ENCODE peak calls at places on chromosomes 6 and 20, in eight cellular contexts. U is psoas muscle, X is heart right ventricle, E is A549, R is heart left ventricle, L is HFF-Myc, W is lower lobe of right lung, V is HFFc6. A is an unnamed sample.

GRCh38 chr6:127900935-127901334 is at the start of gene THEMIS:
- DNase-seq in X (no peak), W (no peak), R (no peak), U (no peak), E (no peak), V (no peak), L (no peak), A (no peak)

GRCh38 chr20:673606-674005 is 2.0 kb downstream of the SCRT2 start:
- DNase-seq in L (no peak), W (no peak), X (no peak), V (no peak), E (no peak), U (no peak), R (no peak), A (no peak)

GRCh38 chr6:158011478-158011920 is 29.8 kb downstream of the SYNJ2 start:
- DNase-seq in L (no peak), U (no peak), W (no peak), E (no peak), X (no peak), V (no peak), R (no peak), A (no peak)

GRCh38 chr6:73722318-73723060 is 26.5 kb downstream of the CD109 start:
- DNase-seq in L (peak), R (no peak), E (no peak), V (peak), U (no peak), W (no peak), X (no peak), A (peak)

GRCh38 chr6:136031982-136032381 is 180.5 kb downstream of the PDE7B start:
- DNase-seq in R (no peak), U (no peak), W (no peak), E (peak), L (no peak), X (no peak), V (peak), A (peak)

GRCh38 chr20:61120595-61121515 is 131.2 kb upstream of the CDH4 start:
- DNase-seq in E (no peak), U (no peak), V (peak), L (peak), X (no peak), R (no peak), W (no peak), A (peak)

GRCh38 chr6:15623282-15624116 is 39.3 kb downstream of the DTNBP1 start:
- DNase-seq in E (peak), X (no peak), R (no peak), L (no peak), U (no peak), V (peak), W (no peak), A (peak)

GRCh38 chr20:23404196-23404595 is 17.1 kb downstream of the NAPB start:
- DNase-seq in L (no peak), W (no peak), R (no peak), U (no peak), V (no peak), X (no peak), E (no peak), A (peak)

GRCh38 chr6:19697744-19698290 is 139.4 kb upstream of the ID4 start:
- DNase-seq in W (no peak), L (peak), R (no peak), E (no peak), X (no peak), V (peak), U (no peak), A (peak)

GRCh38 chr6:12890171-12890790 is 173.7 kb downstream of the PHACTR1 start:
- DNase-seq in V (no peak), W (no peak), E (no peak), U (no peak), R (no peak), L (no peak), X (no peak), A (peak)

GRCh38 chr20:20211274-20211987 is 156.5 kb upstream of the INSM1 start:
- DNase-seq in U (no peak), L (peak), V (peak), R (no peak), W (no peak), X (no peak), E (no peak), A (peak)

GRCh38 chr6:98924647-98925046 is 23.1 kb downstream of the FBXL4 start:
- DNase-seq in L (no peak), X (peak), R (peak), E (no peak), V (no peak), U (no peak), W (no peak), A (no peak)

GRCh38 chr6:136137008-136137689 is 113.0 kb downstream of the MTFR2 start:
- DNase-seq in U (no peak), R (no peak), X (no peak), L (no peak), W (no peak), E (no peak), V (no peak), A (no peak)

GRCh38 chr20:17822039-17822438 is 122.3 kb downstream of the BANF2 start:
- DNase-seq in R (no peak), X (no peak), L (peak), V (peak), U (no peak), W (no peak), E (no peak), A (peak)

GRCh38 chr20:10453241-10453640 is 18.1 kb downstream of the SLX4IP start:
- DNase-seq in L (no peak), U (no peak), V (no peak), X (no peak), E (no peak), W (no peak), R (no peak), A (no peak)

GRCh38 chr6:7542878-7543394 is 1.5 kb downstream of the DSP start:
- DNase-seq in E (peak), L (no peak), V (peak), X (peak), R (peak), W (peak), U (peak), A (peak)

GRCh38 chr6:109800771-109801170 is 109.7 kb downstream of the FIG4 start:
- DNase-seq in X (no peak), U (no peak), R (no peak), V (no peak), E (no peak), L (no peak), W (no peak), A (no peak)

GRCh38 chr6:32092760-32093497 is 16.2 kb downstream of the TNXB start:
- DNase-seq in L (no peak), R (no peak), E (no peak), U (no peak), V (peak), W (no peak), X (no peak), A (no peak)

GRCh38 chr6:41588083-41588482 is 41.9 kb downstream of the FOXP4 start:
- DNase-seq in X (no peak), E (no peak), R (no peak), V (no peak), W (no peak), U (no peak), L (no peak), A (no peak)

GRCh38 chr6:134077301-134077700 is 24.9 kb upstream of the SLC2A12 start:
- DNase-seq in W (no peak), E (no peak), U (no peak), R (no peak), X (no peak), V (peak), L (no peak), A (no peak)

GRCh38 chr6:119881416-119881815 is 531.9 kb upstream of the MAN1A1 start:
- DNase-seq in X (no peak), E (no peak), W (no peak), V (no peak), R (no peak), U (no peak), L (no peak), A (peak)

GRCh38 chr20:16115891-16116577 is 457.2 kb downstream of the KIF16B start:
- DNase-seq in U (no peak), L (no peak), E (no peak), W (no peak), R (peak), X (peak), V (no peak), A (peak)

GRCh38 chr6:116971959-116972358 is 94.9 kb downstream of the RFX6 start:
- DNase-seq in X (no peak), E (peak), V (peak), W (no peak), U (no peak), R (no peak), L (peak), A (peak)

GRCh38 chr20:6157345-6157744 is 34.5 kb upstream of the FERMT1 start:
- DNase-seq in R (no peak), X (no peak), U (no peak), W (no peak), L (no peak), E (no peak), V (no peak), A (peak)

GRCh38 chr20:31496761-31497295 is 17.4 kb upstream of the HM13 start:
- DNase-seq in L (no peak), E (no peak), W (peak), U (peak), V (no peak), X (peak), R (peak), A (peak)

GRCh38 chr6:144377586-144377985 is 92.5 kb downstream of the UTRN start:
- DNase-seq in V (peak), X (no peak), W (no peak), L (peak), E (no peak), U (no peak), R (no peak), A (peak)

GRCh38 chr6:135235716-135236115 is 54.6 kb downstream of the MYB start:
- DNase-seq in E (no peak), R (no peak), V (no peak), X (no peak), W (no peak), U (no peak), L (no peak), A (no peak)

GRCh38 chr6:38604700-38605099 is 35.0 kb downstream of the BTBD9 start:
- DNase-seq in X (no peak), E (no peak), L (no peak), W (peak), U (no peak), R (no peak), V (no peak), A (peak)

GRCh38 chr6:78505178-78505577 is 362.2 kb upstream of the IRAK1BP1 start:
- DNase-seq in R (no peak), U (no peak), W (no peak), V (no peak), L (no peak), E (no peak), X (no peak), A (no peak)

GRCh38 chr6:69489970-69490369 is 306.8 kb downstream of the LMBRD1 start:
- DNase-seq in U (no peak), W (no peak), E (no peak), X (no peak), V (no peak), R (no peak), L (no peak), A (no peak)

GRCh38 chr6:69487688-69488087 is 309.1 kb downstream of the LMBRD1 start:
- DNase-seq in U (no peak), X (no peak), V (no peak), R (no peak), L (no peak), W (no peak), E (no peak), A (peak)
- TF ChIP-seq CTCF in U (peak), X (no peak), V (peak), R (peak), L (no peak), W (no peak), E (peak), A (peak)

GRCh38 chr6:168451805-168452204 is 10.8 kb downstream of the SMOC2 start:
- DNase-seq in X (no peak), U (no peak), V (no peak), W (no peak), R (no peak), L (no peak), E (no peak), A (peak)
- TF ChIP-seq CTCF in X (peak), U (no peak), V (no peak), W (peak), R (peak), L (no peak), E (no peak), A (peak)

DNA sequence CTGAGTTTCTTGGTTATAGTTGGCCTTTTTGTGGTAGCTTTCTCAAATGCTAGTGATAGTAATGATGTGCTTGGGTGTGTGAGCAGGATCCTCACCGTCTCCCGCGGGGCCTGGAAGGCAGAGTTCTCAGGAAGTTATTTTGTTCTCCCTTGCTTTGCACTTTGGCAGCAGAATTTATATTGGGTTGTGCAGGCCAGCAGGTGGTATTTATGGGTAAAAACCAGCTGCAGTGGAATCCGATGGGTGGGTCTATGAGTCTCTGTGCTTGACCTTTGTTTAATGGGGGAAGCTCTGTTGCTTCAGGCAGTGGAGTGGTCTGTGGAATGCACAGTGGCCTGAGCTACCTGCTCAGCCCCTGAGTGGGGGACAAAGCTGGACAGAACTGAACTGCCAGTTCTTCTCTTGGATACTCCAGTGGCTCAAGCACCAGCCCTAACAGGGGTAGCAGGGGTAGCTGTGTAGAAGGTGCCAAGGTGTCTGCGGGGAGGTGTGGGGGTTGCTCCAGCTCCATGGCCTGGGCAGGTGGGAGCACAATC is 27.3 kb downstream of the IGF2R start:
- DNase-seq in V (no peak), L (no peak), R (no peak), E (no peak), U (no peak), W (no peak), X (no peak), A (no peak)
- TF ChIP-seq CTCF in V (no peak), L (no peak), R (no peak), E (no peak), U (no peak), W (no peak), X (no peak), A (no peak)

GRCh38 chr20:34111712-34112599 is at the start of gene EIF2S2:
- DNase-seq in W (peak), R (peak), V (peak), U (peak), L (peak), X (peak), E (peak), A (peak)
- TF ChIP-seq CTCF in W (no peak), R (no peak), V (no peak), U (no peak), L (no peak), X (no peak), E (no peak), A (no peak)

DNA sequence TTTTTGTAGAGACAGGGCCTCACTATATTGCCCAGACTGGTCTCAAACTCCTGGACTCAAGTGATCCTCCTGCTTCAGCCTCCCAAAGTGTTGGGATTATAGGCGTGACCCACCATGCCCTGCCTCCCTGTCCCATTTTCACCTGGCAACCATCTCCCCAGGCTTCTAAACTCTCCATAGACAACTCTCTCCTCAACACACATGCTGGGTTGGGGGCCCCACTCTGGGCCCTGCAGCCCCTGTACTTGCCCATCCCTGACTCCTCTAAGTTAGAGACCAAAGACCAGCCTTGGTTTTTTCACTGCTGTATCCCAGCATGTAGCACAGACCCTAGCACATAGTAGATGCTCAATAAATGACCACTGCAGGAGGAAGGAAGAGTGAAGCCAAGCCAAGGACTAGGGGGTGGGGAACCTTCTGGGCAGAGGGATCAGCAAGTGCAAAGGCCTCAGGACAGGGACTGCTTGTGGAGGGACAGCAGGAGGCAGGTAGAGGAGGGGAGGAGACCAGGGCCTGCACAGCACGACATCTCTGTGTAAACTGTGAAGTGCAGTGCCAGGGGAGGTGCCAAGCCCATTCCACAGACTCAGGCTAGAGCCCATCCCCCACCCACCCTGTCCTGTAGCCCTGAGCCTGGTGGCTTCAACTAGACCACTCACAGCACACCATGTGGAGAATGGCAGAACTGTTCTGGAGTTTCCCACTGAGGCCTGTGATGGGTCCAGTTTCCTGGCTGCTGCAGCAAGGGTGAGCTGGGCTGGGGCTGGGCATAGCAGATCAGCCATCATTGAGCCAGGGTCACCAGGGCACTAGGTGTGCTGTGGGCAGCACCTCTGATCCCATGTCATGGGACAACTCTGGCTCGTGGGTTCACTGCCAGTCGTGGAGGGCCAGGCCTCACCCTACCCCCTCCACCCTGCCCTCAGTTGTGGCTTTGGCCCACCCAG is 3.4 kb upstream of the SRC start:
- DNase-seq in U (no peak), R (no peak), L (no peak), X (no peak), E (peak), V (no peak), W (no peak), A (no peak)
- TF ChIP-seq CTCF in U (no peak), R (no peak), L (no peak), X (no peak), E (no peak), V (peak), W (no peak), A (no peak)

GRCh38 chr6:42981866-42982265 is 2.5 kb upstream of the PPP2R5D start:
- DNase-seq in U (no peak), E (no peak), W (no peak), V (no peak), R (peak), L (no peak), X (no peak), A (no peak)

GRCh38 chr6:42987533-42988451 is 3.4 kb downstream of the PPP2R5D start:
- DNase-seq in R (no peak), W (no peak), L (no peak), E (no peak), U (no peak), V (no peak), X (no peak), A (no peak)

GRCh38 chr6:42988486-42989020 is 4.2 kb downstream of the PPP2R5D start:
- DNase-seq in R (no peak), L (no peak), E (no peak), W (no peak), X (no peak), V (peak), U (no peak), A (peak)

GRCh38 chr6:42984924-42985475 is 630 bp downstream of the PPP2R5D start:
- DNase-seq in E (no peak), W (no peak), U (no peak), R (no peak), L (no peak), V (no peak), X (peak), A (no peak)

GRCh38 chr6:42984001-42984923 is at the start of gene PPP2R5D:
- DNase-seq in E (peak), W (peak), R (peak), V (peak), L (peak), U (peak), X (peak), A (peak)
- TF ChIP-seq CTCF in E (no peak), W (no peak), R (no peak), V (no peak), L (no peak), U (no peak), X (no peak), A (no peak)

DNA sequence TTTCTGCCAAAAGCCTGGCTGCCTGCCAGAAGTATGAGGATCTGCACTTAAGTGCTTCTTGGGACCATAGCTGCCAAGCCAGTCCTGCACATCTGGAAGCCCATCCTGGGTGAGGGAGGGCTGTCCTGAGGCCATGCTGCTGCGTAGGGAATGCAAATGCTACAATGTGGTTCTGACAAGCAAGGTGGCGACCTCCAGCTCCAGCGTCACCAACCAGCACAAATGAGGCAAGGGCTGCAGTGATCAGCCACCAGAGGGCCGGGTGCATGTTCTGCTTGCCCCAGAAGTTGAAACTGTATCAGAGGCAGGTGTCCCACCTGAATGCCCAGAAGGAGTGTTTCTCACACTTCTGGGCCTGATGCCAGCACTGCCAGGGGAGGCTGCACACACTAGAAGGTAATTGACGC is 99.1 kb upstream of the KCNQ5 start:
- DNase-seq in W (no peak), V (no peak), E (peak), U (no peak), L (peak), R (no peak), X (no peak), A (peak)
- TF ChIP-seq CTCF in W (no peak), V (peak), E (no peak), U (no peak), L (peak), R (no peak), X (no peak), A (no peak)

GRCh38 chr6:83615025-83615999 is 93.6 kb downstream of the SNAP91 start:
- DNase-seq in L (peak), X (no peak), E (peak), W (no peak), U (no peak), R (no peak), V (no peak), A (peak)
- TF ChIP-seq CTCF in L (peak), X (peak), E (peak), W (peak), U (peak), R (peak), V (peak), A (peak)